ENCODE peak calls at places on chromosomes 3 and 15, in six cellular contexts. One of them, this sample, is unnamed.

GRCh38 chr3:134378384-134378783 is 4.1 kb upstream of the AMOTL2 start:
- DNase-seq in HCT116: peak; percentile 47
- DNase-seq in left lung: peak; percentile 69
- DNase-seq in sigmoid colon: peak; percentile 74
- DNase-seq in MM.1S: no peak
- DNase-seq in substantia nigra: peak; percentile 49
- DNase-seq in this sample: peak; percentile 60

GRCh38 chr3:16379838-16380237 is 114.8 kb downstream of the OXNAD1 start:
- DNase-seq in HCT116: no peak
- DNase-seq in left lung: no peak
- DNase-seq in sigmoid colon: no peak
- DNase-seq in MM.1S: no peak
- DNase-seq in substantia nigra: no peak
- DNase-seq in this sample: no peak

GRCh38 chr3:124558898-124559649 is 171.2 kb upstream of the UMPS start:
- DNase-seq in HCT116: peak; percentile 48
- DNase-seq in left lung: peak; percentile 87
- DNase-seq in sigmoid colon: peak; percentile 87
- DNase-seq in MM.1S: no peak
- DNase-seq in substantia nigra: peak; percentile 84
- DNase-seq in this sample: peak; percentile 66

GRCh38 chr3:128584412-128585020 is 66.1 kb downstream of the RPN1 start:
- DNase-seq in HCT116: peak; percentile 68
- DNase-seq in left lung: peak; percentile 71
- DNase-seq in sigmoid colon: peak; percentile 70
- DNase-seq in MM.1S: peak; percentile 86
- DNase-seq in substantia nigra: peak; percentile 80
- DNase-seq in this sample: peak; percentile 68

GRCh38 chr3:189404036-189404435 is 227.2 kb upstream of the TP63 start:
- DNase-seq in HCT116: no peak
- DNase-seq in left lung: no peak
- DNase-seq in sigmoid colon: no peak
- DNase-seq in MM.1S: no peak
- DNase-seq in substantia nigra: no peak
- DNase-seq in this sample: no peak

GRCh38 chr3:29384640-29385039 is 103.8 kb downstream of the RBMS3 start:
- DNase-seq in HCT116: no peak
- DNase-seq in left lung: no peak
- DNase-seq in sigmoid colon: peak; percentile 65
- DNase-seq in MM.1S: no peak
- DNase-seq in substantia nigra: no peak
- DNase-seq in this sample: no peak

GRCh38 chr15:70680817-70681216 is 82.5 kb downstream of the UACA start:
- DNase-seq in HCT116: no peak
- DNase-seq in left lung: no peak
- DNase-seq in sigmoid colon: no peak
- DNase-seq in MM.1S: no peak
- DNase-seq in substantia nigra: no peak
- DNase-seq in this sample: no peak

GRCh38 chr15:77858677-77859490 is 218.6 kb downstream of the TBC1D2B start:
- DNase-seq in HCT116: no peak
- DNase-seq in left lung: no peak
- DNase-seq in sigmoid colon: peak; percentile 32
- DNase-seq in MM.1S: no peak
- DNase-seq in substantia nigra: no peak
- DNase-seq in this sample: no peak

GRCh38 chr3:193945126-193945525 is 190.8 kb upstream of the HES1 start:
- DNase-seq in HCT116: no peak
- DNase-seq in left lung: no peak
- DNase-seq in sigmoid colon: no peak
- DNase-seq in MM.1S: no peak
- DNase-seq in substantia nigra: no peak
- DNase-seq in this sample: no peak

GRCh38 chr15:98231696-98232440 is 271.4 kb downstream of the ARRDC4 start:
- DNase-seq in HCT116: no peak
- DNase-seq in left lung: no peak
- DNase-seq in sigmoid colon: no peak
- DNase-seq in MM.1S: no peak
- DNase-seq in substantia nigra: no peak
- DNase-seq in this sample: no peak

GRCh38 chr3:133711013-133711412 is 35.2 kb upstream of the TF start:
- DNase-seq in HCT116: no peak
- DNase-seq in left lung: no peak
- DNase-seq in sigmoid colon: no peak
- DNase-seq in MM.1S: no peak
- DNase-seq in substantia nigra: no peak
- DNase-seq in this sample: no peak

GRCh38 chr3:12935023-12935860 is 93.9 kb upstream of the RPL32 start:
- DNase-seq in HCT116: no peak
- DNase-seq in left lung: no peak
- DNase-seq in sigmoid colon: no peak
- DNase-seq in MM.1S: no peak
- DNase-seq in substantia nigra: no peak
- DNase-seq in this sample: no peak

GRCh38 chr3:194928183-194928736 is 242.6 kb downstream of the FAM43A start:
- DNase-seq in HCT116: no peak
- DNase-seq in left lung: no peak
- DNase-seq in sigmoid colon: no peak
- DNase-seq in MM.1S: no peak
- DNase-seq in substantia nigra: no peak
- DNase-seq in this sample: no peak

GRCh38 chr15:93070901-93071300 is 18.1 kb downstream of the RGMA start:
- DNase-seq in HCT116: no peak
- DNase-seq in left lung: no peak
- DNase-seq in sigmoid colon: no peak
- DNase-seq in MM.1S: no peak
- DNase-seq in substantia nigra: no peak
- DNase-seq in this sample: no peak

GRCh38 chr3:88362428-88362827 is 212.7 kb downstream of the C3orf38 start:
- DNase-seq in HCT116: no peak
- DNase-seq in left lung: no peak
- DNase-seq in sigmoid colon: no peak
- DNase-seq in MM.1S: no peak
- DNase-seq in substantia nigra: no peak
- DNase-seq in this sample: no peak

GRCh38 chr15:51876169-51876568 is 46.7 kb downstream of the TMOD3 start:
- DNase-seq in HCT116: no peak
- DNase-seq in left lung: no peak
- DNase-seq in sigmoid colon: no peak
- DNase-seq in MM.1S: no peak
- DNase-seq in substantia nigra: no peak
- DNase-seq in this sample: no peak

GRCh38 chr15:49831206-49831965 is 210.5 kb downstream of the DTWD1 start:
- DNase-seq in HCT116: no peak
- DNase-seq in left lung: no peak
- DNase-seq in sigmoid colon: peak; percentile 74
- DNase-seq in MM.1S: no peak
- DNase-seq in substantia nigra: no peak
- DNase-seq in this sample: no peak

GRCh38 chr15:57118013-57118799 is 199.8 kb downstream of the TCF12 start:
- DNase-seq in HCT116: peak; percentile 2
- DNase-seq in left lung: no peak
- DNase-seq in sigmoid colon: no peak
- DNase-seq in MM.1S: peak; percentile 17
- DNase-seq in substantia nigra: no peak
- DNase-seq in this sample: no peak

GRCh38 chr3:112353365-112353764 is 20.4 kb downstream of the CD200 start:
- DNase-seq in HCT116: no peak
- DNase-seq in left lung: no peak
- DNase-seq in sigmoid colon: no peak
- DNase-seq in MM.1S: no peak
- DNase-seq in substantia nigra: no peak
- DNase-seq in this sample: no peak

GRCh38 chr3:21158801-21159564 is 592.0 kb downstream of the ZNF385D start:
- DNase-seq in HCT116: no peak
- DNase-seq in left lung: no peak
- DNase-seq in sigmoid colon: no peak
- DNase-seq in MM.1S: no peak
- DNase-seq in substantia nigra: no peak
- DNase-seq in this sample: no peak

GRCh38 chr15:61050844-61051569 is 178.1 kb downstream of the RORA start:
- DNase-seq in HCT116: no peak
- DNase-seq in left lung: no peak
- DNase-seq in sigmoid colon: no peak
- DNase-seq in MM.1S: no peak
- DNase-seq in substantia nigra: no peak
- DNase-seq in this sample: no peak

GRCh38 chr3:101643861-101644613 is 32.9 kb downstream of the ZBTB11 start:
- DNase-seq in HCT116: peak; percentile 4
- DNase-seq in left lung: no peak
- DNase-seq in sigmoid colon: no peak
- DNase-seq in MM.1S: peak; percentile 36
- DNase-seq in substantia nigra: no peak
- DNase-seq in this sample: no peak

DNA sequence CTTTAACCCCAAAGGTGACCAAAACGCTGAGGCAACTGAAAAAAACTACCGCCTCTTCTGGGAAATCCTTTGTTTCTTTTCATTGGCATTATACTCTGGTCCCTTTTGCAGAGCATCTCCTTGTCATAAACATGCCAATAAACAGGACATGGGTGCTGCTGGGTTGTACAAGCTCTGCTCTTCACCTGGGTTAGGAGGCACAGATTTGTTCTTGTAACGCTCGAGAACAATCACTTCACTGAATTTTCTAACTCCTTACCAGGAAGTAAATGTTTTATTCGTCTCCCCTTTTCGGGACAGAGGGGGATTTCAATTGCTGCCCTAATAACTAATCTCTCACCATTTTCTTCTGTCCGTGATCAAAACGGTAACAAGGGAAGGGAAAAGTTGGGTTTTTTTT is 1.3 kb downstream of the PLCH1 start:
- DNase-seq in HCT116: no peak
- DNase-seq in left lung: no peak
- DNase-seq in sigmoid colon: no peak
- DNase-seq in MM.1S: no peak
- DNase-seq in substantia nigra: no peak
- DNase-seq in this sample: no peak
- H3K27ac ChIP-seq in HCT116: no peak overlapping the region
- H3K27ac ChIP-seq in left lung: peak overlapping the region; percentile 67
- H3K27ac ChIP-seq in sigmoid colon: peak overlapping the region; percentile 14
- H3K27ac ChIP-seq in MM.1S: no peak overlapping the region
- H3K27ac ChIP-seq in substantia nigra: no peak overlapping the region
- H3K27ac ChIP-seq in this sample: no peak overlapping the region

DNA sequence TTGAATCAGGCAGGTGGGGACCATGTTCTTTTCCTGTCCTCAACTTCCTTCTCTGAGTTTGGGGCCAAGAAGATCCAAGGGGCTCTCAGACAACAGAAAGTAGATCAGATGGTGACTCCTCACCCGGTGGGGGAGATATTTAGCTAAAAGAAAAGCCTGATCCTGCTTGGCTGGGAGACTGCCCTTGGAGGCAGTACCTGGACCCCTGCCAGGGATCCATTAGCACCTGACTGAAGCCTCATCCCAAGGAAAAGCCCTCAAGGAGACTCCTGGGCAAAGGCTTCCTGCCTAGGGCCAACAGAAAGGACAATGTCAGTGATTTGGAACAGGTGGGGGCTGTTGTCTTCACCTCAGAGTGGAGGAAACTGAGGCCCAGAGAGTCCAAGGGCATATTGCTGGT is 33.5 kb upstream of the HHATL start:
- DNase-seq in HCT116: no peak
- DNase-seq in left lung: no peak
- DNase-seq in sigmoid colon: no peak
- DNase-seq in MM.1S: no peak
- DNase-seq in substantia nigra: no peak
- DNase-seq in this sample: no peak
- H3K27ac ChIP-seq in HCT116: no peak overlapping the region
- H3K27ac ChIP-seq in left lung: no peak overlapping the region
- H3K27ac ChIP-seq in sigmoid colon: no peak overlapping the region
- H3K27ac ChIP-seq in MM.1S: no peak overlapping the region
- H3K27ac ChIP-seq in substantia nigra: peak overlapping the region; percentile 100
- H3K27ac ChIP-seq in this sample: no peak overlapping the region

GRCh38 chr15:65055201-65055870 is 10.1 kb downstream of the SLC51B start:
- DNase-seq in HCT116: no peak
- DNase-seq in left lung: no peak
- DNase-seq in sigmoid colon: no peak
- DNase-seq in MM.1S: no peak
- DNase-seq in substantia nigra: no peak
- DNase-seq in this sample: no peak
- H3K27ac ChIP-seq in HCT116: no peak overlapping the region
- H3K27ac ChIP-seq in left lung: no peak overlapping the region
- H3K27ac ChIP-seq in sigmoid colon: peak overlapping the region; percentile 68
- H3K27ac ChIP-seq in MM.1S: no peak overlapping the region
- H3K27ac ChIP-seq in substantia nigra: no peak overlapping the region
- H3K27ac ChIP-seq in this sample: peak overlapping the region; percentile 97

DNA sequence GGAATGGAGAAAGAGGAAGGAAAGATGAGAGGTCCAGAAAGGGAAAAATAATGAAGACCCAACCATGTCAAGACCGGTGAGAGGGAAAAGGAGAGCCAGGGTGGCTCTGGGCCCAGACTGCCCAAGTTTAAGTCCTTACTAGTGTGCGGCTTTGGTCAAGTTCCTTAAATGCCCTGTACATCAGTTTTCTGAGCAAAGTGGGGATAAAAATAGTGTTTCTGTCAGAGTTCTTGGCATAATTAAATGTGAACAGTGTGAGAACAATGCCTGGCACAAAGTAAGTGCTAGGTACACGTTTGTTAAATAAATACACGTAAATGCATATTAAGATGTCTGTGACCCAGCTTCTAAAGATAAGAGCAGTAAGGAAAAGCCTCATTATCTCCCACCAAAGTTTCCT is 23.8 kb downstream of the WWTR1 start:
- DNase-seq in HCT116: no peak
- DNase-seq in left lung: no peak
- DNase-seq in sigmoid colon: no peak
- DNase-seq in MM.1S: no peak
- DNase-seq in substantia nigra: no peak
- DNase-seq in this sample: no peak
- H3K27ac ChIP-seq in HCT116: no peak overlapping the region
- H3K27ac ChIP-seq in left lung: no peak overlapping the region
- H3K27ac ChIP-seq in sigmoid colon: peak overlapping the region; percentile 32
- H3K27ac ChIP-seq in MM.1S: no peak overlapping the region
- H3K27ac ChIP-seq in substantia nigra: no peak overlapping the region
- H3K27ac ChIP-seq in this sample: peak overlapping the region; percentile 85

DNA sequence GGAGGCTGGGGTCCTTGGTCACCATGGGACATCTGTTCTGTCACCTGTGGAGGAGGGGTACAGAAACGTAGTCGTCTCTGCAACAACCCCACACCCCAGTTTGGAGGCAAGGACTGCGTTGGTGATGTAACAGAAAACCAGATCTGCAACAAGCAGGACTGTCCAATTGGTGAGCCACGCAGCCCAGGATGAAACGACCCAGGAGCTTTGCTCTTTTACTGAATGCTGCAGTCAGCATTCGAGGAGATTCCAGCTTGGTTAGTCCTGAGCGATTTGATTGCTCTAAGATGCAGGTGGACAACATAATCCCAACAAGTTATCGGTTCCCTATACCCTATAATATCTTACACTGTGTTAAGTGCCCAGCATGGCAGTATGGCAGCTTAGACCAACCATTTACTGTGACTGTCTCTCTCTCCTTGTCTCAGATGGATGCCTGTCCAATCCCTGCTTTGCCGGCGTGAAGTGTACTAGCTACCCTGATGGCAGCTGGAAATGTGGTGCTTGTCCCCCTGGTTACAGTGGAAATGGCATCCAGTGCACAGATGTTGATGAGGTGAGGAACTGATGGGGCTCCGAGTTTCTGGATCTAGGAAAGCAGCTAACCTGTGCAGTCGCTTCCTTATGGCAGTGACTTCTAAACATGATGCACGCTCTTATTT is 7.8 kb downstream of the THBS1 start:
- DNase-seq in HCT116: no peak
- DNase-seq in left lung: no peak
- DNase-seq in sigmoid colon: no peak
- DNase-seq in MM.1S: no peak
- DNase-seq in substantia nigra: no peak
- DNase-seq in this sample: no peak
- H3K27ac ChIP-seq in HCT116: no peak overlapping the region
- H3K27ac ChIP-seq in left lung: no peak overlapping the region
- H3K27ac ChIP-seq in sigmoid colon: peak overlapping the region; percentile 27
- H3K27ac ChIP-seq in MM.1S: no peak overlapping the region
- H3K27ac ChIP-seq in substantia nigra: no peak overlapping the region
- H3K27ac ChIP-seq in this sample: no peak overlapping the region

This sample was measured in ascending aorta.